ENCODE peak calls at places on chromosomes 12 and 14, in nine cellular contexts. T is A549, Q is heart left ventricle, I is right lobe of liver, A is transverse colon, S is upper lobe of left lung, M is IMR-90, C is HCT116, X is stomach. L is an unnamed sample.

GRCh38 chr12:10505620-10506019 is at the start of gene EIF2S3B:
- DNase-seq in T (no peak), Q (no peak), I (no peak), A (no peak), S (no peak), M (no peak), C (no peak), X (no peak), L (no peak)

GRCh38 chr12:111330800-111331752 is 37.8 kb downstream of the PHETA1 start:
- DNase-seq in T (peak; percentile 74), Q (no peak), I (no peak), A (no peak), S (no peak), M (peak; percentile 24), C (peak; percentile 42), X (no peak), L (peak; percentile 13)

GRCh38 chr12:72511493-72511892 is 239.3 kb downstream of the TRHDE start:
- DNase-seq in T (no peak), Q (no peak), I (no peak), A (no peak), S (no peak), M (no peak), C (no peak), X (no peak), L (no peak)

GRCh38 chr12:44436756-44437155 is 439.4 kb downstream of the NELL2 start:
- DNase-seq in T (no peak), Q (no peak), I (no peak), A (no peak), S (no peak), M (no peak), C (no peak), X (no peak), L (no peak)

GRCh38 chr12:80576641-80577418 is 130.6 kb upstream of the MYF6 start:
- DNase-seq in T (no peak), Q (no peak), I (no peak), A (no peak), S (no peak), M (peak; percentile 52), C (no peak), X (no peak), L (no peak)

GRCh38 chr12:90261283-90261682 is 552.6 kb upstream of the ATP2B1 start:
- DNase-seq in T (no peak), Q (no peak), I (no peak), A (no peak), S (no peak), M (peak; percentile 9), C (no peak), X (no peak), L (no peak)

GRCh38 chr14:103879570-103880333 is 32.4 kb upstream of the PPP1R13B start:
- DNase-seq in T (peak; percentile 75), Q (peak; percentile 62), I (peak; percentile 91), A (peak; percentile 84), S (peak; percentile 88), M (no peak), C (no peak), X (peak; percentile 91), L (peak; percentile 95)

GRCh38 chr12:121530600-121531355 is 50.0 kb downstream of the KDM2B start:
- DNase-seq in T (peak; percentile 77), Q (peak; percentile 85), I (no peak), A (peak; percentile 69), S (peak; percentile 86), M (peak; percentile 88), C (no peak), X (peak; percentile 61), L (peak; percentile 40)

GRCh38 chr12:72865921-72866320 is 593.8 kb downstream of the TRHDE start:
- DNase-seq in T (no peak), Q (no peak), I (no peak), A (no peak), S (no peak), M (no peak), C (no peak), X (no peak), L (no peak)

GRCh38 chr14:101118746-101119610 is 215.5 kb upstream of the RTL1 start:
- DNase-seq in T (no peak), Q (no peak), I (peak; percentile 43), A (no peak), S (peak; percentile 11), M (no peak), C (no peak), X (peak; percentile 17), L (no peak)

GRCh38 chr14:90604356-90604755 is 207.5 kb downstream of the CALM1 start:
- DNase-seq in T (no peak), Q (no peak), I (no peak), A (no peak), S (no peak), M (no peak), C (no peak), X (no peak), L (no peak)

GRCh38 chr14:96380735-96381134 is 11.2 kb upstream of the AK7 start:
- DNase-seq in T (no peak), Q (no peak), I (no peak), A (no peak), S (no peak), M (no peak), C (no peak), X (no peak), L (no peak)

GRCh38 chr12:125999643-126000042 is 934.4 kb downstream of the AACS start:
- DNase-seq in T (no peak), Q (no peak), I (no peak), A (no peak), S (no peak), M (no peak), C (no peak), X (no peak), L (no peak)
- TF ChIP-seq POLR2A in T (no peak), Q (no peak), I (no peak), A (no peak), S (no peak), M (no peak), C (no peak), X (no peak), L (no peak)

DNA sequence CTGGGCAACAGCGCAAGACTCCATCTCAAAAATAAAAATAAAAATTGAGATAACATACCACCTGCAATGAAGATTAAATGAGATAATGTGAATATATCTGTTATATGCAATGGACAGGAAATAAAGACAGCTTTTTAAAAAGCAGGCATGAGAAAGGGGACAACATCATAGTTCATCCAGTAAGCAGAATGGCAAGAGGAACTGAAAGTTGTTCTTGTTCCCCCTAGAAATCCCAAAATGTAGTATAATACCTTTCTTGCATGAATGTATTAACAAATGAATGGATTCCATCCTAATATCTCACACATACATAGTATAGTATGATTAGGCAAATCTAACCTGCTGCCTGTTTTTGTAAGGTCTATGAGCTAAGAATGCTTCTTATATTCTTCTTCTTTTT is 31.4 kb downstream of the FGD6 start:
- DNase-seq in T (no peak), Q (no peak), I (no peak), A (no peak), S (no peak), M (no peak), C (no peak), X (no peak), L (no peak)
- TF ChIP-seq POLR2A in T (no peak), Q (no peak), I (no peak), A (no peak), S (no peak), M (no peak), C (no peak), X (no peak), L (no peak)

GRCh38 chr12:8033153-8034044 is 883 bp downstream of the FOXJ2 start:
- DNase-seq in T (peak; percentile 60), Q (peak; percentile 79), I (no peak), A (peak; percentile 55), S (peak; percentile 75), M (peak; percentile 33), C (no peak), X (no peak), L (peak; percentile 38)
- TF ChIP-seq POLR2A in T (peak; percentile 32), Q (no peak), I (no peak), A (no peak), S (no peak), M (peak; percentile 11), C (no peak), X (no peak), L (no peak)

GRCh38 chr12:117054279-117054678 is 44.9 kb downstream of the TESC start:
- DNase-seq in T (no peak), Q (no peak), I (no peak), A (no peak), S (no peak), M (no peak), C (no peak), X (no peak), L (no peak)
- TF ChIP-seq POLR2A in T (no peak), Q (no peak), I (no peak), A (no peak), S (no peak), M (no peak), C (no peak), X (no peak), L (no peak)

L was measured in body of pancreas.